ENCODE peak calls at places on chromosomes 12 and 14, in eight cellular contexts. V, B, A, E, C, W, K and S are unnamed samples.
A peak's percentile ranks its signal among the peaks of the same experiment; 100 is the strongest.

GRCh38 chr12:53515291-53515680 is 8.0 kb upstream of the NPFF start:
- DNase-seq in C (no peak), V (no peak), K (no peak), B (no peak), W (no peak), E (no peak), A (no peak), S (no peak)

GRCh38 chr12:111271674-111272418 is 97.0 kb downstream of the PHETA1 start:
- DNase-seq in V (no peak), W (no peak), C (no peak), B (no peak), E (no peak), K (no peak), A (peak; percentile 40), S (no peak)

GRCh38 chr12:131105736-131106356 is 152.1 kb downstream of the ADGRD1 start:
- DNase-seq in K (no peak), B (no peak), E (no peak), V (no peak), W (no peak), C (no peak), A (no peak), S (no peak)

GRCh38 chr14:63266106-63266505 is 52.6 kb downstream of the GPHB5 start:
- DNase-seq in V (no peak), K (no peak), B (no peak), C (no peak), W (no peak), A (no peak), E (no peak), S (no peak)

GRCh38 chr12:47021298-47021697 is 58.1 kb upstream of the PCED1B start:
- DNase-seq in W (peak; percentile 88), E (peak; percentile 84), C (peak; percentile 30), K (peak; percentile 77), A (peak; percentile 56), B (peak; percentile 82), V (no peak), S (peak; percentile 90)

GRCh38 chr14:90111895-90112534 is 50.2 kb downstream of the KCNK13 start:
- DNase-seq in A (no peak), W (peak; percentile 74), V (no peak), C (no peak), E (peak; percentile 34), K (no peak), B (no peak), S (peak; percentile 32)

GRCh38 chr14:30138517-30138916 is 210.9 kb upstream of the PRKD1 start:
- DNase-seq in E (no peak), V (no peak), A (no peak), B (no peak), K (no peak), W (peak; percentile 10), C (no peak), S (no peak)

GRCh38 chr14:92902726-92903125 is 20.2 kb upstream of the CHGA start:
- DNase-seq in V (no peak), E (no peak), C (no peak), W (no peak), K (no peak), A (no peak), B (no peak), S (no peak)

GRCh38 chr12:46556820-46557524 is 184.4 kb upstream of the SLC38A2 start:
- DNase-seq in A (no peak), W (peak; percentile 79), B (peak; percentile 67), C (no peak), E (peak; percentile 89), V (no peak), K (no peak), S (peak; percentile 63)

GRCh38 chr12:52579468-52580450 is 6.1 kb upstream of the KRT74 start:
- DNase-seq in A (no peak), E (no peak), V (no peak), C (no peak), W (no peak), B (no peak), K (no peak), S (no peak)

GRCh38 chr14:75240781-75241180 is 37.8 kb upstream of the FOS start:
- DNase-seq in A (no peak), K (no peak), V (no peak), B (no peak), W (no peak), E (no peak), C (no peak), S (no peak)

GRCh38 chr12:104213952-104214351 is 1.6 kb upstream of the TXNRD1 start:
- DNase-seq in V (no peak), K (no peak), W (peak; percentile 77), C (no peak), A (no peak), E (no peak), B (no peak), S (no peak)

GRCh38 chr12:76037130-76038105 is 5.8 kb upstream of the PHLDA1 start:
- DNase-seq in E (peak; percentile 86), C (peak; percentile 52), W (peak; percentile 87), V (no peak), B (peak; percentile 65), A (peak; percentile 85), K (peak; percentile 91), S (peak; percentile 84)

GRCh38 chr14:81716953-81717352 is 183.3 kb upstream of the SEL1L start:
- DNase-seq in W (no peak), E (no peak), A (no peak), B (no peak), K (no peak), C (no peak), V (no peak), S (no peak)

GRCh38 chr14:68208218-68208617 is 388.6 kb downstream of the RAD51B start:
- DNase-seq in K (no peak), V (no peak), W (peak; percentile 61), A (no peak), B (no peak), C (no peak), E (no peak), S (no peak)

GRCh38 chr12:132560421-132560830 is 50.0 kb downstream of the LRCOL1 start:
- DNase-seq in B (no peak), K (peak; percentile 37), V (no peak), C (peak; percentile 51), W (no peak), E (no peak), A (peak; percentile 47), S (peak; percentile 66)

GRCh38 chr14:52678591-52678990 is 16.8 kb downstream of the ERO1A start:
- DNase-seq in A (peak; percentile 42), K (no peak), B (no peak), V (no peak), C (no peak), E (no peak), W (no peak), S (peak; percentile 14)

GRCh38 chr12:111435661-111436201 is 30.0 kb downstream of the SH2B3 start:
- DNase-seq in C (no peak), B (no peak), E (no peak), A (peak; percentile 38), V (no peak), W (no peak), K (no peak), S (no peak)

GRCh38 chr14:34038358-34039057 is 87.6 kb upstream of the EGLN3 start:
- DNase-seq in V (no peak), K (no peak), C (no peak), B (no peak), A (no peak), W (no peak), E (no peak), S (peak; percentile 78)

GRCh38 chr14:71289536-71289935 is 382.3 kb downstream of the PCNX1 start:
- DNase-seq in C (no peak), E (no peak), K (peak; percentile 59), A (peak; percentile 70), V (no peak), W (no peak), B (no peak), S (peak; percentile 74)

GRCh38 chr12:71746983-71747611 is 7.6 kb upstream of the RAB21 start:
- DNase-seq in K (peak; percentile 83), V (no peak), C (peak; percentile 51), W (peak; percentile 59), B (peak; percentile 24), E (peak; percentile 65), A (peak; percentile 84), S (peak; percentile 46)